ENCODE peak calls at places on chromosome 3, in nine cellular contexts. One of them, this sample, is unnamed.

GRCh38 chr3:155639462-155640055 is 105.3 kb downstream of the PLCH1 start:
- DNase-seq in activated gamma-delta T cell treated with Interleukin-2 at 50 U/mL for 16 hours: no peak
- DNase-seq in central memory CD4-positive, alpha-beta T cell: no peak
- DNase-seq in foreskin fibroblast: no peak
- DNase-seq in heart left ventricle: no peak
- DNase-seq in stimulated activated CD4-positive, alpha-beta T cell treated with anti-CD3 and anti-CD28 coated beads, Interleukin-1b, Interleukin-23, amount 100 ng/mL, for 48 hours: no peak
- DNase-seq in amygdala: no peak
- DNase-seq in endothelial cell: no peak
- DNase-seq in substantia nigra: no peak
- DNase-seq in this sample: no peak

GRCh38 chr3:38116471-38117162 is 20.3 kb downstream of the ACAA1 start:
- DNase-seq in foreskin fibroblast: no peak
- DNase-seq in endothelial cell: no peak
- DNase-seq in amygdala: no peak
- DNase-seq in substantia nigra: no peak
- DNase-seq in central memory CD4-positive, alpha-beta T cell: no peak
- DNase-seq in heart left ventricle: no peak
- DNase-seq in stimulated activated CD4-positive, alpha-beta T cell treated with anti-CD3 and anti-CD28 coated beads, Interleukin-1b, Interleukin-23, amount 100 ng/mL, for 48 hours: no peak
- DNase-seq in activated gamma-delta T cell treated with Interleukin-2 at 50 U/mL for 16 hours: no peak
- DNase-seq in this sample: no peak

GRCh38 chr3:46360904-46361303 is 7.0 kb downstream of the CCR2 start:
- DNase-seq in heart left ventricle: no peak
- DNase-seq in substantia nigra: no peak
- DNase-seq in stimulated activated CD4-positive, alpha-beta T cell treated with anti-CD3 and anti-CD28 coated beads, Interleukin-1b, Interleukin-23, amount 100 ng/mL, for 48 hours: no peak
- DNase-seq in amygdala: no peak
- DNase-seq in central memory CD4-positive, alpha-beta T cell: no peak
- DNase-seq in foreskin fibroblast: peak; percentile 7
- DNase-seq in endothelial cell: no peak
- DNase-seq in activated gamma-delta T cell treated with Interleukin-2 at 50 U/mL for 16 hours: no peak
- DNase-seq in this sample: no peak

GRCh38 chr3:135739755-135740154 is 225.8 kb upstream of the PPP2R3A start:
- DNase-seq in endothelial cell: no peak
- DNase-seq in central memory CD4-positive, alpha-beta T cell: no peak
- DNase-seq in substantia nigra: no peak
- DNase-seq in stimulated activated CD4-positive, alpha-beta T cell treated with anti-CD3 and anti-CD28 coated beads, Interleukin-1b, Interleukin-23, amount 100 ng/mL, for 48 hours: no peak
- DNase-seq in activated gamma-delta T cell treated with Interleukin-2 at 50 U/mL for 16 hours: no peak
- DNase-seq in amygdala: no peak
- DNase-seq in foreskin fibroblast: no peak
- DNase-seq in heart left ventricle: no peak
- DNase-seq in this sample: no peak

GRCh38 chr3:133779626-133780203 is 25.9 kb upstream of the SRPRB start:
- DNase-seq in substantia nigra: no peak
- DNase-seq in activated gamma-delta T cell treated with Interleukin-2 at 50 U/mL for 16 hours: no peak
- DNase-seq in endothelial cell: no peak
- DNase-seq in amygdala: no peak
- DNase-seq in stimulated activated CD4-positive, alpha-beta T cell treated with anti-CD3 and anti-CD28 coated beads, Interleukin-1b, Interleukin-23, amount 100 ng/mL, for 48 hours: no peak
- DNase-seq in heart left ventricle: no peak
- DNase-seq in foreskin fibroblast: no peak
- DNase-seq in central memory CD4-positive, alpha-beta T cell: no peak
- DNase-seq in this sample: no peak

GRCh38 chr3:13655074-13655913 is 106.4 kb downstream of the FBLN2 start:
- DNase-seq in endothelial cell: peak; percentile 93
- DNase-seq in stimulated activated CD4-positive, alpha-beta T cell treated with anti-CD3 and anti-CD28 coated beads, Interleukin-1b, Interleukin-23, amount 100 ng/mL, for 48 hours: no peak
- DNase-seq in substantia nigra: no peak
- DNase-seq in heart left ventricle: peak; percentile 63
- DNase-seq in central memory CD4-positive, alpha-beta T cell: no peak
- DNase-seq in foreskin fibroblast: peak; percentile 46
- DNase-seq in amygdala: no peak
- DNase-seq in activated gamma-delta T cell treated with Interleukin-2 at 50 U/mL for 16 hours: no peak
- DNase-seq in this sample: no peak

GRCh38 chr3:43949594-43949993 is 258.9 kb downstream of the ABHD5 start:
- DNase-seq in stimulated activated CD4-positive, alpha-beta T cell treated with anti-CD3 and anti-CD28 coated beads, Interleukin-1b, Interleukin-23, amount 100 ng/mL, for 48 hours: no peak
- DNase-seq in foreskin fibroblast: no peak
- DNase-seq in endothelial cell: no peak
- DNase-seq in activated gamma-delta T cell treated with Interleukin-2 at 50 U/mL for 16 hours: no peak
- DNase-seq in heart left ventricle: no peak
- DNase-seq in substantia nigra: no peak
- DNase-seq in central memory CD4-positive, alpha-beta T cell: no peak
- DNase-seq in amygdala: no peak
- DNase-seq in this sample: no peak

GRCh38 chr3:51637941-51638471 is 33.0 kb upstream of the TEX264 start:
- DNase-seq in substantia nigra: no peak
- DNase-seq in amygdala: no peak
- DNase-seq in activated gamma-delta T cell treated with Interleukin-2 at 50 U/mL for 16 hours: peak; percentile 4
- DNase-seq in central memory CD4-positive, alpha-beta T cell: no peak
- DNase-seq in stimulated activated CD4-positive, alpha-beta T cell treated with anti-CD3 and anti-CD28 coated beads, Interleukin-1b, Interleukin-23, amount 100 ng/mL, for 48 hours: peak; percentile 16
- DNase-seq in foreskin fibroblast: peak; percentile 73
- DNase-seq in heart left ventricle: no peak
- DNase-seq in endothelial cell: peak; percentile 61
- DNase-seq in this sample: peak; percentile 16

GRCh38 chr3:157794771-157795170 is 291.6 kb upstream of the VEPH1 start:
- DNase-seq in endothelial cell: no peak
- DNase-seq in substantia nigra: no peak
- DNase-seq in heart left ventricle: no peak
- DNase-seq in activated gamma-delta T cell treated with Interleukin-2 at 50 U/mL for 16 hours: no peak
- DNase-seq in central memory CD4-positive, alpha-beta T cell: no peak
- DNase-seq in stimulated activated CD4-positive, alpha-beta T cell treated with anti-CD3 and anti-CD28 coated beads, Interleukin-1b, Interleukin-23, amount 100 ng/mL, for 48 hours: no peak
- DNase-seq in amygdala: no peak
- DNase-seq in foreskin fibroblast: peak; percentile 70
- DNase-seq in this sample: no peak

GRCh38 chr3:124834723-124835718 is 52.1 kb downstream of the ITGB5 start:
- DNase-seq in activated gamma-delta T cell treated with Interleukin-2 at 50 U/mL for 16 hours: peak; percentile 40
- DNase-seq in central memory CD4-positive, alpha-beta T cell: peak; percentile 49
- DNase-seq in foreskin fibroblast: peak; percentile 43
- DNase-seq in endothelial cell: peak; percentile 27
- DNase-seq in amygdala: no peak
- DNase-seq in heart left ventricle: peak; percentile 67
- DNase-seq in substantia nigra: no peak
- DNase-seq in stimulated activated CD4-positive, alpha-beta T cell treated with anti-CD3 and anti-CD28 coated beads, Interleukin-1b, Interleukin-23, amount 100 ng/mL, for 48 hours: peak; percentile 54
- DNase-seq in this sample: peak; percentile 35

GRCh38 chr3:41304603-41305002 is 105.3 kb downstream of the CTNNB1 start:
- DNase-seq in heart left ventricle: peak; percentile 44
- DNase-seq in amygdala: peak; percentile 2
- DNase-seq in activated gamma-delta T cell treated with Interleukin-2 at 50 U/mL for 16 hours: no peak
- DNase-seq in stimulated activated CD4-positive, alpha-beta T cell treated with anti-CD3 and anti-CD28 coated beads, Interleukin-1b, Interleukin-23, amount 100 ng/mL, for 48 hours: no peak
- DNase-seq in substantia nigra: no peak
- DNase-seq in foreskin fibroblast: peak; percentile 51
- DNase-seq in endothelial cell: peak; percentile 8
- DNase-seq in central memory CD4-positive, alpha-beta T cell: no peak
- DNase-seq in this sample: no peak

GRCh38 chr3:13688824-13689223 is 139.9 kb downstream of the FBLN2 start:
- DNase-seq in heart left ventricle: no peak
- DNase-seq in substantia nigra: no peak
- DNase-seq in foreskin fibroblast: no peak
- DNase-seq in activated gamma-delta T cell treated with Interleukin-2 at 50 U/mL for 16 hours: no peak
- DNase-seq in amygdala: no peak
- DNase-seq in central memory CD4-positive, alpha-beta T cell: no peak
- DNase-seq in stimulated activated CD4-positive, alpha-beta T cell treated with anti-CD3 and anti-CD28 coated beads, Interleukin-1b, Interleukin-23, amount 100 ng/mL, for 48 hours: no peak
- DNase-seq in endothelial cell: no peak
- DNase-seq in this sample: no peak

GRCh38 chr3:150464684-150465083 is 56.6 kb downstream of the TSC22D2 start:
- DNase-seq in substantia nigra: no peak
- DNase-seq in foreskin fibroblast: no peak
- DNase-seq in heart left ventricle: no peak
- DNase-seq in amygdala: no peak
- DNase-seq in stimulated activated CD4-positive, alpha-beta T cell treated with anti-CD3 and anti-CD28 coated beads, Interleukin-1b, Interleukin-23, amount 100 ng/mL, for 48 hours: no peak
- DNase-seq in activated gamma-delta T cell treated with Interleukin-2 at 50 U/mL for 16 hours: no peak
- DNase-seq in endothelial cell: no peak
- DNase-seq in central memory CD4-positive, alpha-beta T cell: no peak
- DNase-seq in this sample: no peak

GRCh38 chr3:189146842-189147241 is 24.9 kb upstream of the TPRG1 start:
- DNase-seq in endothelial cell: no peak
- DNase-seq in foreskin fibroblast: no peak
- DNase-seq in heart left ventricle: no peak
- DNase-seq in central memory CD4-positive, alpha-beta T cell: no peak
- DNase-seq in stimulated activated CD4-positive, alpha-beta T cell treated with anti-CD3 and anti-CD28 coated beads, Interleukin-1b, Interleukin-23, amount 100 ng/mL, for 48 hours: no peak
- DNase-seq in amygdala: no peak
- DNase-seq in activated gamma-delta T cell treated with Interleukin-2 at 50 U/mL for 16 hours: no peak
- DNase-seq in substantia nigra: no peak
- DNase-seq in this sample: no peak

GRCh38 chr3:176651622-176652021 is 545.7 kb downstream of the TBL1XR1 start:
- DNase-seq in amygdala: no peak
- DNase-seq in foreskin fibroblast: peak; percentile 23
- DNase-seq in stimulated activated CD4-positive, alpha-beta T cell treated with anti-CD3 and anti-CD28 coated beads, Interleukin-1b, Interleukin-23, amount 100 ng/mL, for 48 hours: no peak
- DNase-seq in substantia nigra: no peak
- DNase-seq in central memory CD4-positive, alpha-beta T cell: no peak
- DNase-seq in endothelial cell: no peak
- DNase-seq in activated gamma-delta T cell treated with Interleukin-2 at 50 U/mL for 16 hours: no peak
- DNase-seq in heart left ventricle: no peak
- DNase-seq in this sample: no peak

GRCh38 chr3:173618703-173619102 is 221.2 kb downstream of the NLGN1 start:
- DNase-seq in heart left ventricle: peak; percentile 28
- DNase-seq in endothelial cell: no peak
- DNase-seq in amygdala: no peak
- DNase-seq in foreskin fibroblast: no peak
- DNase-seq in central memory CD4-positive, alpha-beta T cell: no peak
- DNase-seq in activated gamma-delta T cell treated with Interleukin-2 at 50 U/mL for 16 hours: no peak
- DNase-seq in substantia nigra: no peak
- DNase-seq in stimulated activated CD4-positive, alpha-beta T cell treated with anti-CD3 and anti-CD28 coated beads, Interleukin-1b, Interleukin-23, amount 100 ng/mL, for 48 hours: no peak
- DNase-seq in this sample: no peak

GRCh38 chr3:193640728-193641127 is 47.7 kb downstream of the OPA1 start:
- DNase-seq in heart left ventricle: no peak
- DNase-seq in foreskin fibroblast: peak; percentile 7
- DNase-seq in central memory CD4-positive, alpha-beta T cell: no peak
- DNase-seq in endothelial cell: no peak
- DNase-seq in activated gamma-delta T cell treated with Interleukin-2 at 50 U/mL for 16 hours: no peak
- DNase-seq in amygdala: no peak
- DNase-seq in stimulated activated CD4-positive, alpha-beta T cell treated with anti-CD3 and anti-CD28 coated beads, Interleukin-1b, Interleukin-23, amount 100 ng/mL, for 48 hours: no peak
- DNase-seq in substantia nigra: no peak
- DNase-seq in this sample: no peak

GRCh38 chr3:30426319-30426993 is 179.9 kb upstream of the TGFBR2 start:
- DNase-seq in amygdala: no peak
- DNase-seq in heart left ventricle: peak; percentile 87
- DNase-seq in stimulated activated CD4-positive, alpha-beta T cell treated with anti-CD3 and anti-CD28 coated beads, Interleukin-1b, Interleukin-23, amount 100 ng/mL, for 48 hours: no peak
- DNase-seq in central memory CD4-positive, alpha-beta T cell: no peak
- DNase-seq in endothelial cell: no peak
- DNase-seq in foreskin fibroblast: peak; percentile 81
- DNase-seq in substantia nigra: no peak
- DNase-seq in activated gamma-delta T cell treated with Interleukin-2 at 50 U/mL for 16 hours: no peak
- DNase-seq in this sample: no peak

GRCh38 chr3:112136959-112137693 is 4.1 kb upstream of the GCSAM start:
- DNase-seq in central memory CD4-positive, alpha-beta T cell: no peak
- DNase-seq in heart left ventricle: no peak
- DNase-seq in stimulated activated CD4-positive, alpha-beta T cell treated with anti-CD3 and anti-CD28 coated beads, Interleukin-1b, Interleukin-23, amount 100 ng/mL, for 48 hours: peak; percentile 23
- DNase-seq in activated gamma-delta T cell treated with Interleukin-2 at 50 U/mL for 16 hours: peak; percentile 27
- DNase-seq in substantia nigra: peak; percentile 52
- DNase-seq in amygdala: peak; percentile 31
- DNase-seq in foreskin fibroblast: peak; percentile 55
- DNase-seq in endothelial cell: peak; percentile 51
- DNase-seq in this sample: no peak

GRCh38 chr3:32990116-32990515 is 38.7 kb downstream of the CCR4 start:
- DNase-seq in central memory CD4-positive, alpha-beta T cell: no peak
- DNase-seq in substantia nigra: no peak
- DNase-seq in endothelial cell: no peak
- DNase-seq in activated gamma-delta T cell treated with Interleukin-2 at 50 U/mL for 16 hours: no peak
- DNase-seq in heart left ventricle: no peak
- DNase-seq in amygdala: no peak
- DNase-seq in foreskin fibroblast: no peak
- DNase-seq in stimulated activated CD4-positive, alpha-beta T cell treated with anti-CD3 and anti-CD28 coated beads, Interleukin-1b, Interleukin-23, amount 100 ng/mL, for 48 hours: no peak
- DNase-seq in this sample: no peak

GRCh38 chr3:196537319-196537984 is 22.3 kb upstream of the SMCO1 start:
- DNase-seq in substantia nigra: no peak
- DNase-seq in activated gamma-delta T cell treated with Interleukin-2 at 50 U/mL for 16 hours: peak; percentile 63
- DNase-seq in amygdala: no peak
- DNase-seq in heart left ventricle: no peak
- DNase-seq in endothelial cell: peak; percentile 51
- DNase-seq in central memory CD4-positive, alpha-beta T cell: peak; percentile 39
- DNase-seq in foreskin fibroblast: peak; percentile 50
- DNase-seq in stimulated activated CD4-positive, alpha-beta T cell treated with anti-CD3 and anti-CD28 coated beads, Interleukin-1b, Interleukin-23, amount 100 ng/mL, for 48 hours: peak; percentile 52
- DNase-seq in this sample: no peak

GRCh38 chr3:79490165-79491028 is 277.4 kb downstream of the ROBO1 start:
- DNase-seq in substantia nigra: no peak
- DNase-seq in endothelial cell: no peak
- DNase-seq in central memory CD4-positive, alpha-beta T cell: no peak
- DNase-seq in foreskin fibroblast: peak; percentile 77
- DNase-seq in heart left ventricle: peak; percentile 68
- DNase-seq in amygdala: peak; percentile 7
- DNase-seq in stimulated activated CD4-positive, alpha-beta T cell treated with anti-CD3 and anti-CD28 coated beads, Interleukin-1b, Interleukin-23, amount 100 ng/mL, for 48 hours: no peak
- DNase-seq in activated gamma-delta T cell treated with Interleukin-2 at 50 U/mL for 16 hours: no peak
- DNase-seq in this sample: no peak

GRCh38 chr3:59654953-59655430 is 605.2 kb upstream of the CFAP20DC start:
- DNase-seq in heart left ventricle: no peak
- DNase-seq in central memory CD4-positive, alpha-beta T cell: no peak
- DNase-seq in amygdala: no peak
- DNase-seq in foreskin fibroblast: no peak
- DNase-seq in activated gamma-delta T cell treated with Interleukin-2 at 50 U/mL for 16 hours: no peak
- DNase-seq in stimulated activated CD4-positive, alpha-beta T cell treated with anti-CD3 and anti-CD28 coated beads, Interleukin-1b, Interleukin-23, amount 100 ng/mL, for 48 hours: no peak
- DNase-seq in endothelial cell: no peak
- DNase-seq in substantia nigra: no peak
- DNase-seq in this sample: no peak